ENCODE peak calls at places on chromosomes 12 and 14, in ten cellular contexts. One of them, this sample, is unnamed.

GRCh38 chr12:19710811-19711793 is 271.8 kb downstream of the AEBP2 start:
- ATAC-seq in lower lobe of right lung: peak; percentile 16
- ATAC-seq in HepG2: peak; percentile 46
- ATAC-seq in psoas muscle: no peak
- ATAC-seq in body of pancreas: peak; percentile 87
- ATAC-seq in aorta: peak; percentile 92
- ATAC-seq in right lobe of liver: no peak
- ATAC-seq in A549: peak; percentile 91
- ATAC-seq in PC-3: no peak
- ATAC-seq in heart right ventricle: peak; percentile 53
- ATAC-seq in this sample: peak; percentile 96

GRCh38 chr12:25034676-25035075 is 85.8 kb upstream of the BCAT1 start:
- ATAC-seq in lower lobe of right lung: no peak
- ATAC-seq in HepG2: no peak
- ATAC-seq in psoas muscle: no peak
- ATAC-seq in body of pancreas: no peak
- ATAC-seq in aorta: no peak
- ATAC-seq in right lobe of liver: no peak
- ATAC-seq in A549: no peak
- ATAC-seq in PC-3: no peak
- ATAC-seq in heart right ventricle: no peak
- ATAC-seq in this sample: no peak

GRCh38 chr14:75277796-75278421 is 719 bp upstream of the FOS start:
- ATAC-seq in lower lobe of right lung: peak; percentile 0
- ATAC-seq in HepG2: peak; percentile 8
- ATAC-seq in psoas muscle: no peak
- ATAC-seq in body of pancreas: no peak
- ATAC-seq in aorta: no peak
- ATAC-seq in right lobe of liver: no peak
- ATAC-seq in A549: peak; percentile 10
- ATAC-seq in PC-3: peak; percentile 3
- ATAC-seq in heart right ventricle: no peak
- ATAC-seq in this sample: no peak

GRCh38 chr14:98234208-98234607 is 1037.8 kb downstream of the BCL11B start:
- ATAC-seq in lower lobe of right lung: no peak
- ATAC-seq in HepG2: no peak
- ATAC-seq in psoas muscle: no peak
- ATAC-seq in body of pancreas: no peak
- ATAC-seq in aorta: no peak
- ATAC-seq in right lobe of liver: no peak
- ATAC-seq in A549: no peak
- ATAC-seq in PC-3: no peak
- ATAC-seq in heart right ventricle: no peak
- ATAC-seq in this sample: no peak

GRCh38 chr12:71130670-71131069 is 27.1 kb downstream of the TSPAN8 start:
- ATAC-seq in lower lobe of right lung: no peak
- ATAC-seq in HepG2: no peak
- ATAC-seq in psoas muscle: no peak
- ATAC-seq in body of pancreas: no peak
- ATAC-seq in aorta: no peak
- ATAC-seq in right lobe of liver: no peak
- ATAC-seq in A549: no peak
- ATAC-seq in PC-3: no peak
- ATAC-seq in heart right ventricle: no peak
- ATAC-seq in this sample: no peak

GRCh38 chr12:65279387-65280112 is 1.1 kb downstream of the MSRB3 start:
- ATAC-seq in lower lobe of right lung: no peak
- ATAC-seq in HepG2: no peak
- ATAC-seq in psoas muscle: no peak
- ATAC-seq in body of pancreas: no peak
- ATAC-seq in aorta: no peak
- ATAC-seq in right lobe of liver: no peak
- ATAC-seq in A549: no peak
- ATAC-seq in PC-3: peak; percentile 2
- ATAC-seq in heart right ventricle: no peak
- ATAC-seq in this sample: no peak

GRCh38 chr12:50099302-50100008 is 4.4 kb upstream of the GPD1 start:
- ATAC-seq in lower lobe of right lung: no peak
- ATAC-seq in HepG2: no peak
- ATAC-seq in psoas muscle: no peak
- ATAC-seq in body of pancreas: no peak
- ATAC-seq in aorta: peak; percentile 31
- ATAC-seq in right lobe of liver: no peak
- ATAC-seq in A549: no peak
- ATAC-seq in PC-3: peak; percentile 76
- ATAC-seq in heart right ventricle: peak; percentile 19
- ATAC-seq in this sample: peak; percentile 37

GRCh38 chr12:122162976-122163375 is 11.0 kb downstream of the IL31 start:
- ATAC-seq in lower lobe of right lung: no peak
- ATAC-seq in HepG2: no peak
- ATAC-seq in psoas muscle: no peak
- ATAC-seq in body of pancreas: no peak
- ATAC-seq in aorta: no peak
- ATAC-seq in right lobe of liver: no peak
- ATAC-seq in A549: no peak
- ATAC-seq in PC-3: no peak
- ATAC-seq in heart right ventricle: no peak
- ATAC-seq in this sample: no peak

GRCh38 chr14:50229646-50230045 is 1.7 kb downstream of the SOS2 start:
- ATAC-seq in lower lobe of right lung: no peak
- ATAC-seq in HepG2: no peak
- ATAC-seq in psoas muscle: no peak
- ATAC-seq in body of pancreas: no peak
- ATAC-seq in aorta: no peak
- ATAC-seq in right lobe of liver: no peak
- ATAC-seq in A549: no peak
- ATAC-seq in PC-3: no peak
- ATAC-seq in heart right ventricle: no peak
- ATAC-seq in this sample: no peak
- H3K4me1 ChIP-seq in lower lobe of right lung: peaks cover 54% of the 10 kb centered on the region
- H3K4me1 ChIP-seq in HepG2: peaks cover 54% of the 10 kb centered on the region
- H3K4me1 ChIP-seq in psoas muscle: peaks cover 63% of the 10 kb centered on the region
- H3K4me1 ChIP-seq in body of pancreas: peaks cover 56% of the 10 kb centered on the region
- H3K4me1 ChIP-seq in aorta: no peaks in the 10 kb centered on the region
- H3K4me1 ChIP-seq in right lobe of liver: no peaks in the 10 kb centered on the region
- H3K4me1 ChIP-seq in A549: peaks cover 33% of the 10 kb centered on the region
- H3K4me1 ChIP-seq in PC-3: peaks cover 46% of the 10 kb centered on the region
- H3K4me1 ChIP-seq in heart right ventricle: peaks cover 54% of the 10 kb centered on the region
- H3K4me1 ChIP-seq in this sample: peaks cover 14% of the 10 kb centered on the region

GRCh38 chr12:95790912-95791849 is 617 bp upstream of the NTN4 start:
- ATAC-seq in lower lobe of right lung: peak; percentile 50
- ATAC-seq in HepG2: peak; percentile 59
- ATAC-seq in psoas muscle: peak; percentile 48
- ATAC-seq in body of pancreas: peak; percentile 45
- ATAC-seq in aorta: peak; percentile 49
- ATAC-seq in right lobe of liver: peak; percentile 41
- ATAC-seq in A549: peak; percentile 65
- ATAC-seq in PC-3: peak; percentile 45
- ATAC-seq in heart right ventricle: peak; percentile 54
- ATAC-seq in this sample: peak; percentile 52

GRCh38 chr12:95787274-95787814 is 3.2 kb downstream of the NTN4 start:
- ATAC-seq in lower lobe of right lung: no peak
- ATAC-seq in HepG2: no peak
- ATAC-seq in psoas muscle: no peak
- ATAC-seq in body of pancreas: no peak
- ATAC-seq in aorta: no peak
- ATAC-seq in right lobe of liver: no peak
- ATAC-seq in A549: no peak
- ATAC-seq in PC-3: no peak
- ATAC-seq in heart right ventricle: no peak
- ATAC-seq in this sample: no peak

GRCh38 chr12:95788637-95789036 is 1.9 kb downstream of the NTN4 start:
- ATAC-seq in lower lobe of right lung: no peak
- ATAC-seq in HepG2: no peak
- ATAC-seq in psoas muscle: no peak
- ATAC-seq in body of pancreas: peak; percentile 18
- ATAC-seq in aorta: no peak
- ATAC-seq in right lobe of liver: peak; percentile 22
- ATAC-seq in A549: no peak
- ATAC-seq in PC-3: peak; percentile 16
- ATAC-seq in heart right ventricle: no peak
- ATAC-seq in this sample: no peak

GRCh38 chr12:95790025-95790911 is at the start of gene NTN4:
- ATAC-seq in lower lobe of right lung: peak; percentile 65
- ATAC-seq in HepG2: peak; percentile 81
- ATAC-seq in psoas muscle: peak; percentile 64
- ATAC-seq in body of pancreas: peak; percentile 64
- ATAC-seq in aorta: peak; percentile 62
- ATAC-seq in right lobe of liver: peak; percentile 56
- ATAC-seq in A549: peak; percentile 57
- ATAC-seq in PC-3: peak; percentile 47
- ATAC-seq in heart right ventricle: peak; percentile 57
- ATAC-seq in this sample: peak; percentile 67

DNA sequence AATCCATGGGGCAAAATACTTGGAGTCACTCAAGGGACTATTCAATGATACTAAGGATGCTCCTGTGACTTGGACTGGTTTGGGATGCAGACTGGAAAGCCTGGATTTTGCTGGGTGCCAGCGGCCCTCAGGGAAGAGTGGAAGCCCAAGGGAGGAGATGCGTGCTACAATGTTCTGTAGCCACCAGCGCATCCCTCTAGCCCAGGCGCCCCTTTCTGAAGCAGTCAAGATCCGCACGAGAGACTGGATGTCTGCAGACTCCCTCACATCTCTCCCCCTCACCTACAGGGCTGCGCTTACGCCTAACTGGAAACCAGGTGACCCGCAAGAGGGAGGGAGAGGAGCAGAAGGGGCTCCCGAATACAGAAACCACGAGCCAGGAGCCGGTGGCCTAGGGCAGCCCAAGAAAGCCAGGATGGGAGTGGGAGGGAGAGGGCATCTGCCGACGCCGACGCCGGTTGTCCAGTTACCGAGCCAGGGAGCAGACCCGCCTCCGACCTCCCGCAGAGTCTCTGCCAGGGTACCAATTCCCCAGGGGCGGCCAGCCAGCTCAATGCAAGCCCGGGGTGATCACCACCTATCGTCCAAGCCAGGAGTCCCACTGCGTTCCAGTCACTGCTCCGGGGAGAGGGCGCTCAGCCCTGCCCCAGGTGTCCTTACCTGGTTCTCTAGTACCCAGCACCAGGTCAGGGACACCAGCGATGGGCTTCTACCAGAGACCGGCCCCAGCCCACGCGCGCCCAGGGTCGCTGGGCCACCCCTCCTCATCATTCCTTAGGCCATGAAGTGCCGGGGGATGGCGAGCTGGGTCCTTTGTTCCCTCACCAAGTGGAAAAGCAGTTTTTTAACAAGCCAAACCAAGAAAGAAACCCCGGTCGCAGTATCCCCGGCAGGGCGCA is 1.2 kb downstream of the NTN4 start:
- ATAC-seq in lower lobe of right lung: peak; percentile 64
- ATAC-seq in HepG2: peak; percentile 84
- ATAC-seq in psoas muscle: peak; percentile 36
- ATAC-seq in body of pancreas: peak; percentile 47
- ATAC-seq in aorta: peak; percentile 45
- ATAC-seq in right lobe of liver: peak; percentile 50
- ATAC-seq in A549: peak; percentile 66
- ATAC-seq in PC-3: peak; percentile 6
- ATAC-seq in heart right ventricle: peak; percentile 51
- ATAC-seq in this sample: no peak
- H3K4me1 ChIP-seq in lower lobe of right lung: peaks cover 32% of the 10 kb centered on the region
- H3K4me1 ChIP-seq in HepG2: peaks cover 37% of the 10 kb centered on the region
- H3K4me1 ChIP-seq in psoas muscle: no peaks in the 10 kb centered on the region
- H3K4me1 ChIP-seq in body of pancreas: peaks cover 54% of the 10 kb centered on the region
- H3K4me1 ChIP-seq in aorta: peaks cover 6% of the 10 kb centered on the region
- H3K4me1 ChIP-seq in right lobe of liver: no peaks in the 10 kb centered on the region
- H3K4me1 ChIP-seq in A549: peaks cover 72% of the 10 kb centered on the region
- H3K4me1 ChIP-seq in PC-3: peaks cover 68% of the 10 kb centered on the region
- H3K4me1 ChIP-seq in heart right ventricle: peaks cover 28% of the 10 kb centered on the region
- H3K4me1 ChIP-seq in this sample: no peaks in the 10 kb centered on the region

GRCh38 chr12:53325539-53326061 is 4.2 kb upstream of the AAAS start:
- ATAC-seq in lower lobe of right lung: peak; percentile 19
- ATAC-seq in HepG2: no peak
- ATAC-seq in psoas muscle: peak; percentile 54
- ATAC-seq in body of pancreas: no peak
- ATAC-seq in aorta: peak; percentile 11
- ATAC-seq in right lobe of liver: peak; percentile 3
- ATAC-seq in A549: peak; percentile 14
- ATAC-seq in PC-3: no peak
- ATAC-seq in heart right ventricle: no peak
- ATAC-seq in this sample: no peak

GRCh38 chr12:53326460-53327185 is 5.2 kb upstream of the AAAS start:
- ATAC-seq in lower lobe of right lung: no peak
- ATAC-seq in HepG2: no peak
- ATAC-seq in psoas muscle: no peak
- ATAC-seq in body of pancreas: no peak
- ATAC-seq in aorta: no peak
- ATAC-seq in right lobe of liver: no peak
- ATAC-seq in A549: no peak
- ATAC-seq in PC-3: no peak
- ATAC-seq in heart right ventricle: no peak
- ATAC-seq in this sample: no peak

GRCh38 chr12:53324779-53325538 is 3.5 kb upstream of the AAAS start:
- ATAC-seq in lower lobe of right lung: peak; percentile 87
- ATAC-seq in HepG2: peak; percentile 77
- ATAC-seq in psoas muscle: peak; percentile 82
- ATAC-seq in body of pancreas: peak; percentile 74
- ATAC-seq in aorta: peak; percentile 91
- ATAC-seq in right lobe of liver: peak; percentile 79
- ATAC-seq in A549: peak; percentile 84
- ATAC-seq in PC-3: peak; percentile 69
- ATAC-seq in heart right ventricle: peak; percentile 88
- ATAC-seq in this sample: peak; percentile 85

GRCh38 chr12:53327435-53328042 is 6.1 kb upstream of the AAAS start:
- ATAC-seq in lower lobe of right lung: no peak
- ATAC-seq in HepG2: peak; percentile 11
- ATAC-seq in psoas muscle: no peak
- ATAC-seq in body of pancreas: no peak
- ATAC-seq in aorta: no peak
- ATAC-seq in right lobe of liver: no peak
- ATAC-seq in A549: peak; percentile 14
- ATAC-seq in PC-3: no peak
- ATAC-seq in heart right ventricle: no peak
- ATAC-seq in this sample: no peak

GRCh38 chr12:53324113-53324778 is 2.8 kb upstream of the AAAS start:
- ATAC-seq in lower lobe of right lung: peak; percentile 5
- ATAC-seq in HepG2: no peak
- ATAC-seq in psoas muscle: no peak
- ATAC-seq in body of pancreas: no peak
- ATAC-seq in aorta: no peak
- ATAC-seq in right lobe of liver: peak; percentile 3
- ATAC-seq in A549: no peak
- ATAC-seq in PC-3: no peak
- ATAC-seq in heart right ventricle: no peak
- ATAC-seq in this sample: no peak
- H3K4me1 ChIP-seq in lower lobe of right lung: peaks cover 35% of the 10 kb centered on the region
- H3K4me1 ChIP-seq in HepG2: peaks cover 55% of the 10 kb centered on the region
- H3K4me1 ChIP-seq in psoas muscle: peaks cover 26% of the 10 kb centered on the region
- H3K4me1 ChIP-seq in body of pancreas: peaks cover 39% of the 10 kb centered on the region
- H3K4me1 ChIP-seq in aorta: no peaks in the 10 kb centered on the region
- H3K4me1 ChIP-seq in right lobe of liver: no peaks in the 10 kb centered on the region
- H3K4me1 ChIP-seq in A549: peaks cover 24% of the 10 kb centered on the region
- H3K4me1 ChIP-seq in PC-3: peaks cover 22% of the 10 kb centered on the region
- H3K4me1 ChIP-seq in heart right ventricle: peaks cover 31% of the 10 kb centered on the region
- H3K4me1 ChIP-seq in this sample: peaks cover 55% of the 10 kb centered on the region

DNA sequence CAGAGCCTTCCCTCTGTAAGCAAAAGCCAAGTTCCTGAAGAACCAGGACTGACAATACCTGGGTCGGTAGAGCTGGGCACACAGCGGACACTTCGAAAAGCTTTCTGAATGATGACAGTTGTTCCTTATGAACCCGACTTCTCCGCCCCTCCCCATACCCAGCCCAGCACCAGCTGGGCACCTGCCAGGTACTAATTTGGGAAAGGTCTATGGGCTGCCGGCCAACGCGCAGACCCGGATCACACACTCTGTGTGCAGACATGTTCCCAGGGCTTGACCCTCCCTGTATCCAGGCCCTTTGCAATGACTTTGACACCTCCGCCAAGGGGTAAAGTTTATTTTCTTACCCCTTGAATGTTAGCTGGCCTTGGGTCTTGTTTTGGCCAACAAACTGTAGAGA is 18.8 kb downstream of the ITPK1 start:
- ATAC-seq in lower lobe of right lung: no peak
- ATAC-seq in HepG2: no peak
- ATAC-seq in psoas muscle: peak; percentile 48
- ATAC-seq in body of pancreas: no peak
- ATAC-seq in aorta: no peak
- ATAC-seq in right lobe of liver: no peak
- ATAC-seq in A549: no peak
- ATAC-seq in PC-3: no peak
- ATAC-seq in heart right ventricle: peak; percentile 77
- ATAC-seq in this sample: no peak
- H3K4me1 ChIP-seq in lower lobe of right lung: peaks cover 6% of the 10 kb centered on the region
- H3K4me1 ChIP-seq in HepG2: peaks cover 21% of the 10 kb centered on the region
- H3K4me1 ChIP-seq in psoas muscle: peaks cover 11% of the 10 kb centered on the region
- H3K4me1 ChIP-seq in body of pancreas: peaks cover 38% of the 10 kb centered on the region
- H3K4me1 ChIP-seq in aorta: no peaks in the 10 kb centered on the region
- H3K4me1 ChIP-seq in right lobe of liver: no peaks in the 10 kb centered on the region
- H3K4me1 ChIP-seq in A549: no peaks in the 10 kb centered on the region
- H3K4me1 ChIP-seq in PC-3: no peaks in the 10 kb centered on the region
- H3K4me1 ChIP-seq in heart right ventricle: peaks cover 61% of the 10 kb centered on the region
- H3K4me1 ChIP-seq in this sample: peaks cover 100% of the 10 kb centered on the region